ENCODE peak calls at places on chromosomes 1 and 21, in four cellular contexts. L is HepG2, O is K562, A is GM12878. J is an unnamed sample.

GRCh38 chr21:37784591-37785318 is 131.5 kb downstream of the KCNJ6 start:
- DNase-seq in L (no peak), O (no peak), A (no peak), J (no peak)

GRCh38 chr1:10765734-10766478 is 30.5 kb downstream of the CASZ1 start:
- DNase-seq in A (no peak), L (no peak), O (no peak), J (no peak)

GRCh38 chr1:60826320-60827094 is 255.9 kb upstream of the NFIA start:
- DNase-seq in O (no peak), A (no peak), L (no peak), J (no peak)

GRCh38 chr1:32759521-32759980 is 57.0 kb upstream of the SYNC start:
- DNase-seq in A (no peak), L (peak), O (no peak), J (peak)

GRCh38 chr1:2826736-2827292 is 25.3 kb upstream of the TTC34 start:
- DNase-seq in A (no peak), O (no peak), L (no peak), J (no peak)

GRCh38 chr1:156828414-156829085 is 11.9 kb upstream of the SH2D2A start:
- DNase-seq in O (no peak), L (no peak), A (no peak), J (no peak)

GRCh38 chr1:52727114-52727586 is 897 bp downstream of the ZYG11B start:
- DNase-seq in O (peak), L (no peak), A (no peak), J (no peak)

GRCh38 chr21:15539376-15539775 is 190.4 kb upstream of the USP25 start:
- DNase-seq in O (no peak), A (no peak), L (no peak), J (no peak)

GRCh38 chr1:221415626-221416025 is 326.3 kb downstream of the DUSP10 start:
- DNase-seq in A (no peak), O (no peak), L (no peak), J (no peak)

GRCh38 chr1:183989078-183989577 is 48.4 kb downstream of the COLGALT2 start:
- DNase-seq in A (peak), O (peak), L (no peak), J (no peak)

GRCh38 chr1:67880056-67880601 is 46.9 kb upstream of the GNG12 start:
- DNase-seq in L (no peak), A (no peak), O (no peak), J (no peak)

GRCh38 chr21:45309069-45309521 is 21.4 kb upstream of the POFUT2 start:
- DNase-seq in O (peak), L (peak), A (no peak), J (peak)

GRCh38 chr1:183742367-183742766 is 62.6 kb upstream of the RGL1 start:
- DNase-seq in A (no peak), O (no peak), L (no peak), J (no peak)

GRCh38 chr1:55571767-55572166 is 356.6 kb upstream of the USP24 start:
- DNase-seq in L (no peak), A (no peak), O (no peak), J (no peak)

GRCh38 chr21:30616125-30616524 is at the start of gene KRTAP20-1:
- DNase-seq in A (no peak), L (no peak), O (no peak), J (no peak)

GRCh38 chr1:172513480-172513879 is 19.5 kb upstream of the SUCO start:
- DNase-seq in A (no peak), O (no peak), L (no peak), J (no peak)

GRCh38 chr1:194442911-194443310 is 1256.5 kb upstream of the B3GALT2 start:
- DNase-seq in A (no peak), L (no peak), O (no peak), J (no peak)

GRCh38 chr1:152739841-152740240 is 18.0 kb upstream of the KPRP start:
- DNase-seq in A (no peak), O (no peak), L (no peak), J (no peak)

GRCh38 chr1:224579526-224579925 is 36.6 kb upstream of the CNIH3 start:
- DNase-seq in A (no peak), L (no peak), O (no peak), J (no peak)

GRCh38 chr1:29124366-29125236 is 898 bp upstream of the TMEM200B start:
- DNase-seq in L (peak), A (no peak), O (peak), J (peak)

GRCh38 chr1:95207223-95207935 is 26.6 kb upstream of the RWDD3 start:
- DNase-seq in A (no peak), O (no peak), L (no peak), J (no peak)

GRCh38 chr1:53321366-53321765 is 6.5 kb downstream of the LRP8 start:
- DNase-seq in L (no peak), A (no peak), O (peak), J (peak)

GRCh38 chr1:94783342-94784264 is 36.6 kb upstream of the SLC44A3 start:
- DNase-seq in L (no peak), A (no peak), O (no peak), J (no peak)

GRCh38 chr1:193222079-193222615 is 35.7 kb upstream of the B3GALT2 start:
- DNase-seq in O (no peak), L (no peak), A (no peak), J (no peak)

GRCh38 chr1:2894381-2895041 is 93.0 kb upstream of the TTC34 start:
- DNase-seq in L (no peak), A (no peak), O (no peak), J (no peak)

GRCh38 chr21:45388611-45389296 is 16.2 kb upstream of the COL18A1 start:
- DNase-seq in O (no peak), A (no peak), L (no peak), J (no peak)

GRCh38 chr1:109728870-109729269 is 12.0 kb downstream of the GSTM3 start:
- DNase-seq in O (no peak), L (no peak), A (no peak), J (no peak)

GRCh38 chr1:243447342-243447741 is 191.5 kb downstream of the SDCCAG8 start:
- DNase-seq in O (peak), L (no peak), A (no peak), J (no peak)

GRCh38 chr21:46155514-46156377 is at the start of gene FTCD:
- DNase-seq in A (no peak), O (no peak), L (peak), J (no peak)

GRCh38 chr1:223515915-223516314 is 122.7 kb downstream of the CCDC185 start:
- DNase-seq in A (no peak), O (no peak), L (no peak), J (no peak)

GRCh38 chr1:218380125-218380977 is 35.2 kb downstream of the TGFB2 start:
- DNase-seq in A (no peak), L (peak), O (no peak), J (no peak)

GRCh38 chr1:154405762-154406571 is 824 bp downstream of the IL6R start:
- DNase-seq in L (peak), A (no peak), O (peak), J (peak)

GRCh38 chr1:180229483-180230415 is at the start of gene LHX4:
- DNase-seq in L (no peak), O (peak), A (no peak), J (peak)

GRCh38 chr1:27602510-27603319 is 1.2 kb downstream of the AHDC1 start:
- DNase-seq in L (no peak), O (peak), A (no peak), J (peak)

GRCh38 chr1:234781241-234782056 is 171.5 kb upstream of the IRF2BP2 start:
- DNase-seq in A (no peak), O (peak), L (peak), J (peak)

GRCh38 chr1:50488403-50488802 is 65.2 kb upstream of the DMRTA2 start:
- DNase-seq in A (no peak), L (no peak), O (no peak), J (no peak)

GRCh38 chr1:204162498-204163074 is 3.6 kb downstream of the REN start:
- DNase-seq in A (no peak), L (peak), O (peak), J (peak)

GRCh38 chr1:180842052-180842451 is 70.6 kb upstream of the KIAA1614 start:
- DNase-seq in L (no peak), A (no peak), O (no peak), J (peak)

GRCh38 chr1:114032271-114033218 is 53.3 kb downstream of the OLFML3 start:
- DNase-seq in A (no peak), O (no peak), L (no peak), J (peak)

DNA sequence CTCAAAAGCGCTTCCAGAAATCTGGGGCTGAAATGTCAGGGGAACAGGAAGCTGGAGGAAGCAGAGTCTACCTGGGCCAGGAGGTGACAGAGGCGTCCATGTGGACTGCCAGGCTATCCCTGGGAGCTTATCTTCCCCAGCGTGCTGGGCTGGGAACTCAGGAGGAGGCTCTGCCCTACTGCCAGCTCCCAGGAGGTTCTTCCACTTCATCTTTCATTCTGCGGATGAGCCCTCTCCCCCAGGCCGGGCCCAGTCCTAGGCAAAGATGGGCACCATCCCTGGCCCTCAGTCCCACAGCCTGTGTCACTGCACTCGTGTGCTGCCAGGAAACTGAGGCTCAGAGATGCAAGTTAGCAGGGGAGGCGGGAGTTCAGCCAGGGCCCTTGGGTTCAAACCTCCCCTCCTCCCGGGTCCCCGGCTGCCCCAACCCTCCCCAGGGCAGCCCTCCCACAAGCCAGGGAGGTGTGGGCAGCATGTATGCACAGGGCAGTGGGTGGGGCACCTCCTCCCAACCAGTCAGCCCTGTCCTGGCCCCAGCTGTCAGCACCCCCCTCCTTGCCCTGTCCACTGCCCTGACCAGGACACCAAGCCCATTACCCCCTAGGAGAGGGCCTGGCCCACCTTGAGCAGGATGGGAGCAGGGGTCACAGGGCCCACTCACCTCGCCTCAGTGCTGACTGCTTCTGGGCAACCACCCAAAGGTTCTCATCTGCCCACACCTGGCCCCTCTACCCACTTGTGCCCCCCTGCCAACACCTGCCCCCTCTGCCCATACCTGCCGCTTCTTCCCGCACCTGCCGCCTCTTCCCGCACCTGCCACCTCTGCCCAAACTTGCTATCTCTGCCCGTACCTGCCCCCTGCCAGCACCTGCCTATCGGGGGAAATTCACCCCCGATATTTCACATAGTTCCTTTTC is 226.0 kb downstream of the NPHP4 start:
- DNase-seq in O (no peak), L (no peak), A (no peak), J (no peak)
- TF ChIP-seq CREB1 in O (no peak), L (no peak), A (no peak), J (no peak)

GRCh38 chr1:8097077-8097799 is 71.1 kb upstream of the ERRFI1 start:
- DNase-seq in A (peak), L (peak), O (no peak), J (no peak)
- H3K4me3 ChIP-seq in A (peak), L (no peak), O (no peak), J (no peak)

GRCh38 chr1:41639332-41639936 is 155.0 kb upstream of the EDN2 start:
- DNase-seq in O (no peak), L (no peak), A (no peak), J (no peak)

GRCh38 chr1:41640756-41641482 is 156.4 kb upstream of the EDN2 start:
- DNase-seq in L (no peak), O (no peak), A (no peak), J (no peak)

GRCh38 chr1:41637367-41637766 is 152.9 kb upstream of the EDN2 start:
- DNase-seq in O (no peak), L (no peak), A (no peak), J (no peak)

GRCh38 chr1:41640141-41640751 is 155.8 kb upstream of the EDN2 start:
- DNase-seq in A (no peak), O (no peak), L (no peak), J (no peak)

DNA sequence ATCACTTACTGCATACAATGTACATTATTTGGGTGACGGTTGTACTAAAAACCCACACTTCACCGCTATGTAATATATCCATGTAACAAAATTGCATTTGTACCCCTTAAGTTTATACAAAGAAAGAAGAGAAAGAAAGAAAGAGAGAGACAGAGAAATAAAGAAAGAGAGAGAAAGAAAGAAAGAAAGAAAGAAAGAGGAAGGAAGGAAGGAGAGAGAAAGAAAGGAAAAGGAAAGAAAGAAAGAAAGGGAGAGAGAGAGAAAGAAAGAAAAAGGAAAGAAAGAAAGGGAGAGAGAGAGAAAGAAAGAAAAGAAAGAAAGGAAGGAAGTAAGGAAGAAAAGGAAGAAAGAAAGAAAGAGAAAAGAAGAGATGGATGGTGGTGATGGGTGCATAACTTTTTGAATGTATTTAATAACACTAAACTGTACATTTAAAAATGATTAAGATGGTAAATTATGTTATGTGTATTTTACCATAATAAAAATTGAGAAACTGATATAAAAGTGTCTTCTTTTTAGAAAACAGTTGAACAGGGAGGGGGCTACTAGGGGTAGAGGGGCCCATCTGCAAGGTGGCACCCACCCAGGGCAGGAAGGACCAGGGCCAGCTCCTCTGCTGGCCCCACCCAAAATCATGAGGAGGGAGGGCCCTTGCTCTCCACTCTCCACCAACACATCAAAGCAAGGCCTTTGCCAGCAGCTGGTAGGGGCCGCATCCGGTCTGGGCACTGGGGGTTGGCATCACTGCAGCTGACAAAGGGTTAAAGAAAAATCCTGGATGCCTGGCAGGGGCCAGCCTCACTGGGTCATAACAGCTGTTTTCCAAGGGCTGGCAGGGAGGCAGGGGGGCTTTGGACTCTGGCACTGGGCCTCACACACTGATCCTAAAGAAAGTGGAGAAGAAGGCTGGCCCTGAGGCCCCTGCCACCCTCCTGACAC is 153.9 kb upstream of the EDN2 start:
- DNase-seq in O (no peak), A (no peak), L (no peak), J (no peak)
- TF ChIP-seq REST in O (no peak), A (peak), L (no peak), J (no peak)

DNA sequence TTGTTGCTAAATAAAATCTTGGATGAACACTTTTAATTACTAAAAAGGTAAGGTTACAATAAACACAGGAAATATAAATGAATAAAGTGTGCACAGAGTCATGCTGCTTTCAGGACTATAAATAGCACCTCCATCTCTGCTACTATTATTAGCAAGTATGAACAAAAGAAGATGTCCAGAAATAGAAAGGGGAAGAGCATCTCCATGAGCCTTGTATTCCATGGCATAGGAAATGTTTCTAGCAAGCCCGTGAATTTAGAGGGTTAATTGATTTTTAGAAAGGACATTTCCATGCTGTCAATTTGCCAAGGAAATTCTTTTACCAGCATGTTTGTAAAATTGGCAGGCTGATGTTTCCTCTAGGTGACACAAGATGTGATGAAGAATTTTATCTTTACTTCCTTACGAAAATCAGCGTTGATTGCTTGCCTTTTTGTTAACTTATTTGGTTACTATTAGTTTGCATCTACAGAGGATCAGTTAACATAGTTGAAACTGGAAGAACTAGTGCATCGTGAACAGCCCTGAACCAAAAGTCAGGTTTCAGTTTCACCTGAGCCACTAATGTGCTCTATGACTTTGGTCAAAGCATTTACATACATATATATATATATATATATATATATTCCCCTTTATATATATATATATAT is 45.3 kb downstream of the NR5A2 start:
- DNase-seq in L (no peak), O (no peak), A (peak), J (no peak)
- TF ChIP-seq CREB1 in L (no peak), O (no peak), A (no peak), J (no peak)

DNA sequence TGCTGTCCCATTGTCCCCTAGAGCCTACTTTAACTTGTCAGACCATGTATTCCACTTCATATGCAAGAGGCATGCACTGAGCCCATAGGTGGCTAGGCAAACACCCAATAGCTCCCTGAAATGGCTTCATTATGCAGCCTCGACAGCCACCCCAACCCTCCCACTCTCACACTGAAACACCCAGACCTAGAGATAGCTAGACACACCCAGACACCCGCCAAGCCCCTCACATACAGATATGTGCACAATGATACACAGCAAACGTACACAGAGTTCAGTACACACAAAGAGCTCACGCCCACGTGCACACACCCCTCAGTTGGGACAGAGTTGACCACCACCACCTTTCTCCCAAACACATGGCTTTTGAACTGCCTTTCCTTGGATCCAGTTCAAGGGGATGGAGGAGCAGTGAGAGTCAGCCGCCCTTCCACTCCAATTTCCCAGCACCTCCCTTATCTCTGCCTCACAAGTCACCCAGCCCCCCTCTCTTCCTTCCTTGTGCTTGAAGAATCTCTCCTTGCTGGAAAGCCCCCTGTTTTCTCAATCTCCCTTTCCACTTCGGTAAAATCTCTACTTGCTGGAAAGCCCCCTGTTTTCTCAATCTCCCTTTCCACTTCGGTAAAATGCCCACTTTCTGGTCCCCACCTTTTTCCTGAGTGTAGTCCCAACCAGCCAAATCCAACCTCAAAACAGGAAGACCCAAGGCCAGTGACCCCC is 444 bp upstream of the ACKR1 start:
- DNase-seq in O (peak), L (no peak), A (no peak), J (no peak)
- H3K4me3 ChIP-seq in O (no peak), L (no peak), A (no peak), J (no peak)

GRCh38 chr1:182617734-182618288 is 13.6 kb upstream of the RGS16 start:
- DNase-seq in L (no peak), A (no peak), O (no peak), J (no peak)

GRCh38 chr1:182616130-182617074 is 12.2 kb upstream of the RGS16 start:
- DNase-seq in O (no peak), L (no peak), A (peak), J (peak)

GRCh38 chr1:182617075-182617429 is 12.9 kb upstream of the RGS16 start:
- DNase-seq in L (no peak), A (no peak), O (no peak), J (no peak)

GRCh38 chr1:182615468-182616129 is 11.4 kb upstream of the RGS16 start:
- DNase-seq in A (no peak), O (no peak), L (no peak), J (peak)

GRCh38 chr1:182614796-182615451 is 10.7 kb upstream of the RGS16 start:
- DNase-seq in O (peak), L (no peak), A (no peak), J (peak)
- TF ChIP-seq REST in O (peak), L (no peak), A (no peak), J (no peak)

DNA sequence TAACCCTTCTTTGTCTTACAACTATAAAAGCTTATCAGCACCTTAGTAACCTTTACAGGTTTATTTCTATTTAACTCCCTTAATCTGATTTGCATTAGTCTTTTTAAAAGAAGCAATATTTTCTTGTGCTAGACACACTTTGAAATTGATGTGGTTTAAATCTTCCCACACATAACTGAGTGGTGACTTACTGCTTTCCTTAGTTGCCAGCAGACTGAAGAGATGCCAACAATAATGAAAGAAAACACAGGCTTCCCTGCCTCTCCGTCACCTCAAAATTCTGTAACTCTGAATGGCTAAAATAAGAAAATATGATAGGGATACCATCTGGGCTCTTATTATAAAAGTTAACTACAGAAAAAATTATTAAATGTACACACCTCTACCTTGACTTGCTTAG is 196.8 kb downstream of the PTBP2 start:
- DNase-seq in O (no peak), L (no peak), A (no peak), J (no peak)
- TF ChIP-seq CREB1 in O (no peak), L (no peak), A (no peak), J (no peak)

J was measured in GM23338.